ENCODE peak calls at places on chromosomes 12 and 14, in ten cellular contexts. F is HT-29; E is HCT116; R is Calu3; M is dorsolateral prefrontal cortex; Q is cardiac fibroblast; Y is activated CD8-positive, alpha-beta memory T cell treated with anti-CD3 and anti-CD28 coated beads for 48 hours; X is astrocyte of the cerebellum; S is NAMALWA; K is effector memory CD8-positive, alpha-beta T cell. T is an unnamed sample.
A peak's percentile ranks its signal among the peaks of the same experiment; 100 is the strongest.

GRCh38 chr12:80941916-80942315 is 4.2 kb upstream of the LIN7A start:
- DNase-seq in F (no peak), E (no peak), R (no peak), M (no peak), Q (no peak), Y (no peak), X (no peak), S (no peak), K (no peak), T (no peak)

GRCh38 chr14:23275412-23275811 is 10.5 kb downstream of the HOMEZ start:
- DNase-seq in F (no peak), E (no peak), R (no peak), M (no peak), Q (no peak), Y (no peak), X (no peak), S (no peak), K (no peak), T (no peak)

GRCh38 chr14:61466249-61466904 is 145.0 kb downstream of the PRKCH start:
- DNase-seq in F (no peak), E (no peak), R (no peak), M (no peak), Q (peak; percentile 99), Y (no peak), X (peak; percentile 82), S (no peak), K (no peak), T (no peak)

GRCh38 chr12:53951577-53952334 is 2.9 kb upstream of the HOXC12 start:
- DNase-seq in F (no peak), E (no peak), R (no peak), M (no peak), Q (no peak), Y (no peak), X (no peak), S (no peak), K (no peak), T (no peak)

GRCh38 chr14:37469650-37470049 is 125.4 kb downstream of the FOXA1 start:
- DNase-seq in F (no peak), E (no peak), R (no peak), M (no peak), Q (no peak), Y (no peak), X (no peak), S (no peak), K (no peak), T (no peak)

GRCh38 chr14:34522496-34522895 is 17.0 kb downstream of the EAPP start:
- DNase-seq in F (no peak), E (no peak), R (no peak), M (no peak), Q (no peak), Y (no peak), X (no peak), S (no peak), K (no peak), T (no peak)

GRCh38 chr12:94100254-94100653 is 48.1 kb upstream of the PLXNC1 start:
- DNase-seq in F (peak; percentile 43), E (no peak), R (no peak), M (no peak), Q (no peak), Y (no peak), X (peak; percentile 38), S (no peak), K (no peak), T (no peak)

GRCh38 chr12:122669397-122670070 is 33.6 kb downstream of the HCAR2 start:
- DNase-seq in F (peak; percentile 52), E (no peak), R (no peak), M (no peak), Q (peak; percentile 66), Y (no peak), X (no peak), S (no peak), K (no peak), T (no peak)

GRCh38 chr12:93902736-93903562 is 225.8 kb downstream of the CRADD start:
- DNase-seq in F (peak; percentile 69), E (no peak), R (peak; percentile 6), M (no peak), Q (no peak), Y (no peak), X (no peak), S (no peak), K (no peak), T (no peak)

GRCh38 chr12:130967631-130968030 is 13.9 kb downstream of the ADGRD1 start:
- DNase-seq in F (no peak), E (no peak), R (no peak), M (no peak), Q (no peak), Y (no peak), X (no peak), S (no peak), K (no peak), T (no peak)

GRCh38 chr12:57309420-57309819 is 58.4 kb upstream of the STAC3 start:
- DNase-seq in F (peak; percentile 52), E (no peak), R (no peak), M (no peak), Q (peak; percentile 35), Y (no peak), X (no peak), S (no peak), K (no peak), T (no peak)

GRCh38 chr14:20684662-20685456 is 499 bp downstream of the RNASE4 start:
- DNase-seq in F (peak; percentile 43), E (peak; percentile 42), R (no peak), M (no peak), Q (peak; percentile 74), Y (no peak), X (no peak), S (no peak), K (no peak), T (peak; percentile 33)

GRCh38 chr12:82627799-82628198 is 58.9 kb upstream of the TMTC2 start:
- DNase-seq in F (peak; percentile 53), E (peak; percentile 26), R (peak; percentile 6), M (no peak), Q (peak; percentile 54), Y (no peak), X (peak; percentile 13), S (peak; percentile 56), K (no peak), T (no peak)

GRCh38 chr14:76755610-76756390 is 5.5 kb upstream of the VASH1 start:
- DNase-seq in F (no peak), E (no peak), R (no peak), M (no peak), Q (no peak), Y (no peak), X (no peak), S (no peak), K (no peak), T (no peak)

GRCh38 chr12:128801879-128802391 is 21.8 kb downstream of the SLC15A4 start:
- DNase-seq in F (no peak), E (no peak), R (no peak), M (no peak), Q (peak; percentile 43), Y (no peak), X (peak; percentile 61), S (no peak), K (no peak), T (no peak)

GRCh38 chr14:87059060-87059827 is 933.7 kb downstream of the GALC start:
- DNase-seq in F (no peak), E (no peak), R (no peak), M (no peak), Q (no peak), Y (no peak), X (peak; percentile 65), S (no peak), K (no peak), T (no peak)

GRCh38 chr14:31969371-31969770 is 107.7 kb upstream of the ARHGAP5 start:
- DNase-seq in F (peak; percentile 60), E (no peak), R (no peak), M (no peak), Q (no peak), Y (no peak), X (no peak), S (no peak), K (no peak), T (no peak)

GRCh38 chr12:28253175-28253641 is 63.0 kb downstream of the CCDC91 start:
- DNase-seq in F (no peak), E (no peak), R (no peak), M (no peak), Q (no peak), Y (peak; percentile 15), X (no peak), S (no peak), K (peak; percentile 22), T (no peak)

GRCh38 chr12:123062682-123063426 is 82.4 kb downstream of the ARL6IP4 start:
- DNase-seq in F (peak; percentile 60), E (peak; percentile 18), R (peak; percentile 41), M (no peak), Q (peak; percentile 63), Y (no peak), X (no peak), S (peak; percentile 37), K (no peak), T (peak; percentile 76)

GRCh38 chr12:6685814-6686213 is 3.4 kb downstream of the ZNF384 start:
- DNase-seq in F (no peak), E (no peak), R (no peak), M (no peak), Q (no peak), Y (no peak), X (no peak), S (no peak), K (no peak), T (no peak)

GRCh38 chr12:116324684-116325664 is 47.5 kb upstream of the MED13L start:
- DNase-seq in F (no peak), E (no peak), R (no peak), M (no peak), Q (no peak), Y (no peak), X (no peak), S (peak; percentile 38), K (peak; percentile 6), T (peak; percentile 85)

GRCh38 chr12:74980510-74980909 is 229.1 kb downstream of the KCNC2 start:
- DNase-seq in F (peak; percentile 76), E (no peak), R (no peak), M (no peak), Q (no peak), Y (no peak), X (no peak), S (no peak), K (no peak), T (no peak)

GRCh38 chr12:16619537-16619936 is 13.6 kb upstream of the LMO3 start:
- DNase-seq in F (no peak), E (no peak), R (no peak), M (no peak), Q (no peak), Y (no peak), X (no peak), S (no peak), K (no peak), T (no peak)

GRCh38 chr12:89542912-89543592 is 17.2 kb upstream of the POC1B start:
- DNase-seq in F (peak; percentile 94), E (peak; percentile 77), R (peak; percentile 84), M (peak; percentile 50), Q (peak; percentile 91), Y (peak; percentile 38), X (peak; percentile 83), S (peak; percentile 80), K (peak; percentile 64), T (peak; percentile 70)

GRCh38 chr14:59249029-59249428 is 60.6 kb downstream of the DAAM1 start:
- DNase-seq in F (no peak), E (no peak), R (no peak), M (no peak), Q (peak; percentile 26), Y (no peak), X (no peak), S (no peak), K (no peak), T (no peak)

GRCh38 chr14:72651081-72651480 is 242.8 kb downstream of the DPF3 start:
- DNase-seq in F (no peak), E (no peak), R (peak; percentile 15), M (no peak), Q (peak; percentile 57), Y (no peak), X (peak; percentile 24), S (no peak), K (no peak), T (no peak)

T was measured in MV-4-11.